ENCODE peak calls at places on chromosomes 12 and 14, in nine cellular contexts. One of them, this sample, is unnamed. For H3K36me3, the result is how much of the 10 kb centered on the place peaks cover.

GRCh38 chr14:64272019-64272418 is 22.2 kb downstream of the ESR2 start:
- DNase-seq in tibial artery: no peak
- DNase-seq in lung: no peak
- DNase-seq in esophagus muscularis mucosa: no peak
- DNase-seq in PC-3: no peak
- DNase-seq in BJ: no peak
- DNase-seq in GM06990: no peak
- DNase-seq in pancreas: no peak
- DNase-seq in mucosa of descending colon: no peak
- DNase-seq in this sample: no peak

GRCh38 chr14:100323121-100323941 is at the start of gene SLC25A47:
- DNase-seq in tibial artery: no peak
- DNase-seq in lung: no peak
- DNase-seq in esophagus muscularis mucosa: no peak
- DNase-seq in PC-3: no peak
- DNase-seq in BJ: no peak
- DNase-seq in GM06990: no peak
- DNase-seq in pancreas: no peak
- DNase-seq in mucosa of descending colon: no peak
- DNase-seq in this sample: peak

GRCh38 chr12:116053479-116054195 is 223.9 kb downstream of the MED13L start:
- DNase-seq in tibial artery: peak
- DNase-seq in lung: peak
- DNase-seq in esophagus muscularis mucosa: no peak
- DNase-seq in PC-3: peak
- DNase-seq in BJ: peak
- DNase-seq in GM06990: no peak
- DNase-seq in pancreas: no peak
- DNase-seq in mucosa of descending colon: no peak
- DNase-seq in this sample: peak

GRCh38 chr12:78562358-78563205 is 302.0 kb upstream of the SYT1 start:
- DNase-seq in tibial artery: no peak
- DNase-seq in lung: no peak
- DNase-seq in esophagus muscularis mucosa: no peak
- DNase-seq in PC-3: peak
- DNase-seq in BJ: no peak
- DNase-seq in GM06990: no peak
- DNase-seq in pancreas: no peak
- DNase-seq in mucosa of descending colon: no peak
- DNase-seq in this sample: no peak

GRCh38 chr12:21656931-21657335 is 709 bp downstream of the LDHB start:
- DNase-seq in tibial artery: peak
- DNase-seq in lung: no peak
- DNase-seq in esophagus muscularis mucosa: no peak
- DNase-seq in PC-3: peak
- DNase-seq in BJ: no peak
- DNase-seq in GM06990: no peak
- DNase-seq in pancreas: no peak
- DNase-seq in mucosa of descending colon: peak
- DNase-seq in this sample: no peak

GRCh38 chr12:118052324-118053070 is 8.5 kb downstream of the WSB2 start:
- DNase-seq in tibial artery: peak
- DNase-seq in lung: peak
- DNase-seq in esophagus muscularis mucosa: no peak
- DNase-seq in PC-3: peak
- DNase-seq in BJ: peak
- DNase-seq in GM06990: no peak
- DNase-seq in pancreas: peak
- DNase-seq in mucosa of descending colon: peak
- DNase-seq in this sample: peak

GRCh38 chr12:6336079-6336858 is 5.6 kb downstream of the TNFRSF1A start:
- DNase-seq in tibial artery: peak
- DNase-seq in lung: peak
- DNase-seq in esophagus muscularis mucosa: peak
- DNase-seq in PC-3: peak
- DNase-seq in BJ: peak
- DNase-seq in GM06990: no peak
- DNase-seq in pancreas: peak
- DNase-seq in mucosa of descending colon: peak
- DNase-seq in this sample: peak

GRCh38 chr14:76922092-76922491 is 95.9 kb downstream of the LRRC74A start:
- DNase-seq in tibial artery: no peak
- DNase-seq in lung: no peak
- DNase-seq in esophagus muscularis mucosa: no peak
- DNase-seq in PC-3: no peak
- DNase-seq in BJ: no peak
- DNase-seq in GM06990: no peak
- DNase-seq in pancreas: no peak
- DNase-seq in mucosa of descending colon: no peak
- DNase-seq in this sample: no peak

GRCh38 chr12:76637807-76638206 is 78.2 kb upstream of the OSBPL8 start:
- DNase-seq in tibial artery: no peak
- DNase-seq in lung: no peak
- DNase-seq in esophagus muscularis mucosa: no peak
- DNase-seq in PC-3: peak
- DNase-seq in BJ: no peak
- DNase-seq in GM06990: no peak
- DNase-seq in pancreas: no peak
- DNase-seq in mucosa of descending colon: no peak
- DNase-seq in this sample: no peak

GRCh38 chr12:62263956-62264355 is 3.8 kb downstream of the USP15 start:
- DNase-seq in tibial artery: no peak
- DNase-seq in lung: no peak
- DNase-seq in esophagus muscularis mucosa: no peak
- DNase-seq in PC-3: no peak
- DNase-seq in BJ: no peak
- DNase-seq in GM06990: no peak
- DNase-seq in pancreas: no peak
- DNase-seq in mucosa of descending colon: no peak
- DNase-seq in this sample: no peak

GRCh38 chr12:50505386-50505827 is 622 bp downstream of the DIP2B start:
- DNase-seq in tibial artery: peak
- DNase-seq in lung: peak
- DNase-seq in esophagus muscularis mucosa: no peak
- DNase-seq in PC-3: peak
- DNase-seq in BJ: no peak
- DNase-seq in GM06990: no peak
- DNase-seq in pancreas: no peak
- DNase-seq in mucosa of descending colon: peak
- DNase-seq in this sample: peak

GRCh38 chr14:51394391-51394790 is 154.3 kb downstream of the TMX1 start:
- DNase-seq in tibial artery: no peak
- DNase-seq in lung: no peak
- DNase-seq in esophagus muscularis mucosa: no peak
- DNase-seq in PC-3: no peak
- DNase-seq in BJ: peak
- DNase-seq in GM06990: no peak
- DNase-seq in pancreas: no peak
- DNase-seq in mucosa of descending colon: no peak
- DNase-seq in this sample: no peak

GRCh38 chr14:35258420-35258819 is 33.8 kb upstream of the PSMA6 start:
- DNase-seq in tibial artery: no peak
- DNase-seq in lung: no peak
- DNase-seq in esophagus muscularis mucosa: no peak
- DNase-seq in PC-3: no peak
- DNase-seq in BJ: no peak
- DNase-seq in GM06990: no peak
- DNase-seq in pancreas: no peak
- DNase-seq in mucosa of descending colon: no peak
- DNase-seq in this sample: no peak

GRCh38 chr14:35257809-35258208 is 34.4 kb upstream of the PSMA6 start:
- DNase-seq in tibial artery: no peak
- DNase-seq in lung: no peak
- DNase-seq in esophagus muscularis mucosa: no peak
- DNase-seq in PC-3: peak
- DNase-seq in BJ: no peak
- DNase-seq in GM06990: no peak
- DNase-seq in pancreas: no peak
- DNase-seq in mucosa of descending colon: no peak
- DNase-seq in this sample: no peak

DNA sequence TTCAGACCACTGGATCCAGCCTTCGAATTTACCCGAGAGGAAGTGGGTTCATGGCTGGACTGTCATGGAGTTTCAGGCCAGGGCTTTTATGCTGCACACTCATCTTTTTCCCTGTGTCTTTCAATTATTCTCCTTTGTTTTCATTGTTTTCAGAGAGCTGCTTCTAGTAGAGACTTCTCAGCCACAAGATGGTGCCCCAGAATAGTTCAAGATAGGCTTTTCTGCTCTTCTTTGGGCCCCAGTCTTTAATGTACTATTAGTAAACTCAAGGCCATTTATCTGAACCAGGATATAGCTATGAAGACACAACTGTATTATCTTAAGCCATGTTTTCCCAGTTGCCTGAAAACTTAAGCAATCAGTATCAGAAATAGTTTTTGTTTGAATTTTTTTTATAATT is 30.4 kb upstream of the PSMA6 start:
- DNase-seq in tibial artery: no peak
- DNase-seq in lung: no peak
- DNase-seq in esophagus muscularis mucosa: no peak
- DNase-seq in PC-3: no peak
- DNase-seq in BJ: no peak
- DNase-seq in GM06990: no peak
- DNase-seq in pancreas: no peak
- DNase-seq in mucosa of descending colon: no peak
- DNase-seq in this sample: no peak
- TF ChIP-seq CTCF in tibial artery: peak
- TF ChIP-seq CTCF in lung: peak
- TF ChIP-seq CTCF in esophagus muscularis mucosa: peak
- TF ChIP-seq CTCF in PC-3: peak
- TF ChIP-seq CTCF in BJ: peak
- TF ChIP-seq CTCF in GM06990: peak
- TF ChIP-seq CTCF in pancreas: no peak
- TF ChIP-seq CTCF in mucosa of descending colon: no peak
- TF ChIP-seq CTCF in this sample: peak

DNA sequence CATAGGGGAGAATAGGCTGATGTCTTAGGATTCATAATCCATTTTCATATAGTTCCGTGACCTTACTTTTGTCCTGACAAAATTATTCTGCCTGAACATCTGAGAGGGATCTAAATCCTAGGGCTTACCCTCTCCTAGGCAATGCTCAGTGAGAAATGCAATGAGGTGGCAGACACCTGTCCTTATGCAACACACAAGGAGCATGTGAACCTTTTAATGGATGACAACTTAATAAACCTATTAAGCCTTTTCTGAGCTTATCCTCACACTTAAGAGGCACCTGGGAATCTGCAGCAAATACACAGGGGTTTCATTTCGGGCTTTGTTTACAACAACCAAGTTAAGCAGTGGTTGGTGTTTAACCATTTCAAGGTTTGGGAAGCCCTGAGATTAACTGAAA is 24.6 kb downstream of the SINHCAF start:
- DNase-seq in tibial artery: no peak
- DNase-seq in lung: no peak
- DNase-seq in esophagus muscularis mucosa: no peak
- DNase-seq in PC-3: no peak
- DNase-seq in BJ: no peak
- DNase-seq in GM06990: no peak
- DNase-seq in pancreas: no peak
- DNase-seq in mucosa of descending colon: no peak
- DNase-seq in this sample: no peak
- H3K36me3 ChIP-seq in tibial artery: under half
- H3K36me3 ChIP-seq in lung: under half
- H3K36me3 ChIP-seq in esophagus muscularis mucosa: under half
- H3K36me3 ChIP-seq in PC-3: under half
- H3K36me3 ChIP-seq in BJ: under half
- H3K36me3 ChIP-seq in GM06990: under half
- H3K36me3 ChIP-seq in pancreas: under half
- H3K36me3 ChIP-seq in mucosa of descending colon: under half
- H3K36me3 ChIP-seq in this sample: under half

DNA sequence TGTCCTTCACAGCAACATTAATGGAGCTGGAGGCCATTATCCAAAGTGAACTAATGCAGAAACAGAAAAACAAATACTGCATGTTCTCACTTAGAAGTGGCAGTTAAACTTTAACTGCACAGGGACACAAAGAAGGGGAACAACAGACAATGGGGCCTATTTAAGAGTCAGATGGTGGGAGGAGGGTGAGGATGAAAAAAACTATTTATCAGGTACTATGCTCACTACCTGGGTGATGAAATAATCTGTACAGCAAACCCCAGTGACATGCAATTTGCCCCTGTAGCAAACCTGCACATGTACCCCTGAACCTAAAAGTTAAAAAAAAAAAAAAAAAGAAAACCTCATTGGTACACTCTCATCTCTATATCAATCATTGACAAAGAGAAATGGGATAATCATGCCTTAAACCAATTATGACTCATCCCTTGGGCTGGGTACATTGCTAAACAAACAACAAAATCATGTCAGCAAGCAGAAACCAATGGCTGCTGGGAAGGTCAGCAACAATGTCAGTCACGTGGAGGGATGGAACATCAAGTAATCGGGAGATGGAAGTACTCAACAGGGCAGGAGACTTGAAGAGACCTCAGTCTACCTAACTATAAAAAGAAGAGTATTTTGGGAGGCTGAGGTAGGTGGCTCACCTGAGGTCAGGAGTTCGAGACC is 479.2 kb downstream of the RMST start:
- DNase-seq in tibial artery: no peak
- DNase-seq in lung: no peak
- DNase-seq in esophagus muscularis mucosa: no peak
- DNase-seq in PC-3: peak
- DNase-seq in BJ: no peak
- DNase-seq in GM06990: no peak
- DNase-seq in pancreas: no peak
- DNase-seq in mucosa of descending colon: no peak
- DNase-seq in this sample: no peak
- H3K4me3 ChIP-seq in tibial artery: no peak
- H3K4me3 ChIP-seq in lung: no peak
- H3K4me3 ChIP-seq in esophagus muscularis mucosa: no peak
- H3K4me3 ChIP-seq in PC-3: no peak
- H3K4me3 ChIP-seq in BJ: no peak
- H3K4me3 ChIP-seq in GM06990: no peak
- H3K4me3 ChIP-seq in pancreas: no peak
- H3K4me3 ChIP-seq in mucosa of descending colon: no peak
- H3K4me3 ChIP-seq in this sample: no peak

GRCh38 chr12:104828015-104828414 is 130.1 kb downstream of the SLC41A2 start:
- DNase-seq in tibial artery: no peak
- DNase-seq in lung: no peak
- DNase-seq in esophagus muscularis mucosa: no peak
- DNase-seq in PC-3: no peak
- DNase-seq in BJ: no peak
- DNase-seq in GM06990: no peak
- DNase-seq in pancreas: no peak
- DNase-seq in mucosa of descending colon: no peak
- DNase-seq in this sample: no peak

GRCh38 chr12:104827587-104827986 is 130.5 kb downstream of the SLC41A2 start:
- DNase-seq in tibial artery: no peak
- DNase-seq in lung: no peak
- DNase-seq in esophagus muscularis mucosa: no peak
- DNase-seq in PC-3: peak
- DNase-seq in BJ: no peak
- DNase-seq in GM06990: no peak
- DNase-seq in pancreas: no peak
- DNase-seq in mucosa of descending colon: no peak
- DNase-seq in this sample: no peak

GRCh38 chr12:104823985-104824441 is 134.1 kb downstream of the SLC41A2 start:
- DNase-seq in tibial artery: peak
- DNase-seq in lung: peak
- DNase-seq in esophagus muscularis mucosa: no peak
- DNase-seq in PC-3: peak
- DNase-seq in BJ: no peak
- DNase-seq in GM06990: no peak
- DNase-seq in pancreas: no peak
- DNase-seq in mucosa of descending colon: peak
- DNase-seq in this sample: no peak

GRCh38 chr12:104825408-104825807 is 132.7 kb downstream of the SLC41A2 start:
- DNase-seq in tibial artery: no peak
- DNase-seq in lung: no peak
- DNase-seq in esophagus muscularis mucosa: no peak
- DNase-seq in PC-3: peak
- DNase-seq in BJ: no peak
- DNase-seq in GM06990: no peak
- DNase-seq in pancreas: no peak
- DNase-seq in mucosa of descending colon: no peak
- DNase-seq in this sample: no peak
- TF ChIP-seq CTCF in tibial artery: no peak
- TF ChIP-seq CTCF in lung: no peak
- TF ChIP-seq CTCF in esophagus muscularis mucosa: no peak
- TF ChIP-seq CTCF in PC-3: peak
- TF ChIP-seq CTCF in BJ: peak
- TF ChIP-seq CTCF in GM06990: no peak
- TF ChIP-seq CTCF in pancreas: no peak
- TF ChIP-seq CTCF in mucosa of descending colon: no peak
- TF ChIP-seq CTCF in this sample: no peak